ENCODE peak calls at places on chromosome 17, in nine cellular contexts. O is tibial nerve, T is RWPE2, P is OCI-LY7, F is transverse colon, U is cardiac fibroblast, I is thoracic aorta, L is hepatocyte, Q is BJ. X is an unnamed sample.

GRCh38 chr17:13410214-13410613 is 191.5 kb downstream of the HS3ST3A1 start:
- DNase-seq in O (no peak), Q (no peak), I (no peak), U (no peak), F (no peak), T (no peak), L (no peak), P (no peak), X (no peak)

GRCh38 chr17:39757931-39758873 is 20.5 kb downstream of the GRB7 start:
- DNase-seq in L (no peak), I (no peak), U (no peak), O (no peak), P (peak), T (no peak), F (peak), Q (no peak), X (no peak)

GRCh38 chr17:6868579-6868978 is 37.0 kb upstream of the TEKT1 start:
- DNase-seq in T (no peak), L (peak), Q (no peak), U (no peak), O (no peak), P (no peak), F (no peak), I (no peak), X (no peak)

GRCh38 chr17:79042421-79043190 is 18.6 kb downstream of the C1QTNF1 start:
- DNase-seq in F (peak), O (peak), L (no peak), P (peak), Q (no peak), I (no peak), T (no peak), U (peak), X (no peak)

GRCh38 chr17:82366749-82367148 is 4.8 kb upstream of the UTS2R start:
- DNase-seq in L (no peak), F (peak), U (no peak), P (no peak), Q (no peak), I (no peak), T (no peak), O (no peak), X (no peak)

GRCh38 chr17:78258323-78259229 is 27.1 kb downstream of the TMEM235 start:
- DNase-seq in Q (no peak), P (peak), T (peak), U (peak), O (no peak), F (no peak), I (no peak), L (peak), X (no peak)

GRCh38 chr17:1769826-1770477 is 8.1 kb downstream of the SERPINF1 start:
- DNase-seq in Q (no peak), L (peak), F (no peak), P (no peak), O (no peak), U (no peak), I (no peak), T (peak), X (no peak)

GRCh38 chr17:14672830-14673229 is 371.9 kb downstream of the HS3ST3B1 start:
- DNase-seq in O (no peak), L (peak), P (no peak), T (no peak), I (no peak), F (no peak), Q (peak), U (peak), X (no peak)

DNA sequence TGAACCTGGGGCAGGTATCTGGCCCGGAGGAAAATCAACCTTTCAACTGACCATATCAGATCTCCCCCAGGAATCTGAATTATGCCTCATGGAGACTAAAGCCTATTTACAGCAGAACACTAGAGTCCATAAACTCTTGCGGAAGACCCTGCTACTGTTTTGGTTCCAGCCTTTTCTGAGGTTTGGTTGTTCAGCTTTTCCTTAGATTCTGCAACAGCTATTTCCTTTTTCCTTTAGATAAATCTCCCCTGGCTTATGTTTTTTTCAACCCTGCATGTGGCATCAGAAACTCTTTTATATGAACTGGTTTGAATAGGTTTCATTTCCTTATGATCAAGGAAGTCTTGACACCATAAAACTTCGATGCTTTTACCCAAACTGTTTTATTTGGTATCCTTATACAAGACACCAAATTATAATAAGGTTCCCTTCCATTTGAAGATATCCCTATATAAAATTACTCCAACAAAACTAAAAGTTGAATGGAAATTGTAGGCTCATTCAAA is 13.1 kb downstream of the SPOP start:
- DNase-seq in P (peak), T (no peak), F (no peak), U (no peak), I (no peak), L (no peak), O (no peak), Q (no peak), X (no peak)
- TF ChIP-seq CTCF in P (no peak), T (no peak), F (no peak), U (no peak), I (no peak), L (no peak), O (no peak), Q (no peak), X (no peak)

GRCh38 chr17:9577402-9577709 is 914 bp downstream of the CFAP52 start:
- DNase-seq in Q (no peak), P (peak), O (no peak), T (no peak), I (no peak), F (no peak), L (no peak), U (no peak), X (no peak)
- H3K4me3 ChIP-seq in Q (no peak), P (no peak), O (no peak), T (no peak), I (peak), F (no peak), L (no peak), U (no peak), X (no peak)

DNA sequence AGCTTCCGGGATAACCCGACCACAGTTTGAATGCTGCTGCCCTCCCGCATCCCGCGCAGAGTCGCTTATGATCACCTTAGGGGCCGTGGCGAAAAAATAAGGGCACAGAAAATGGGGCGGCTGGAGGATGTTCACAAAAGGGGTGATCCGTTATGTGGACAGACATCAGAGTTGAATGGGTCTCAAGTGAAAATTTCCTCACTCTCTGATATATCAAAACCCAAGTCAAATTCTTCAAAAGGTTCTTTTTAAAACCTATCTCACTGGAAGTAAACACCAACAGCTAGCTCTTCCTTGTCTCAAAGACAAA is 400 bp upstream of the CEP112 start:
- DNase-seq in L (no peak), T (no peak), U (no peak), Q (no peak), F (no peak), P (no peak), I (peak), O (no peak), X (no peak)
- TF ChIP-seq CTCF in L (no peak), T (no peak), U (no peak), Q (no peak), F (no peak), P (no peak), I (no peak), O (no peak), X (no peak)

DNA sequence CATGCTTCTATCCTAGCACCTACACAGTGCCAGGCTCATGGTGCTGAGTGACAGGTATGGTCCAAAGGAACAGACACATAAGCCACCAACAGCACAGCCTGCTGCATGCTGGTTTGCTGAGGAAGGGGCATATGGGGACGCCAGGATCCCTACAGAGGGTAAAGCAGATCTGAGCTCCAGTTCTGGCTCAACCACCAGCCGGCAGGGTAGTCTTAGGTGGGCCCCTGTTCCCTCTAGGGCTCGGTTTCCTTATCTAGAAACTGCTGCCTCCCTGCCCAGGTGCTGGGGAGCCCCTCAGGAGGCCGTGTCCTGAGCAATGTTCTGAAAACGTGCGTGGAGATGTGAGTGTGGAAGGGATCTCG is 24.2 kb upstream of the MRPS23 start:
- DNase-seq in Q (no peak), I (no peak), T (no peak), P (no peak), L (no peak), F (no peak), U (no peak), O (no peak), X (no peak)
- H3K4me3 ChIP-seq in Q (no peak), I (peak), T (no peak), P (no peak), L (no peak), F (no peak), U (no peak), O (peak), X (no peak)

GRCh38 chr17:33712120-33712519 is 419.0 kb upstream of the ASIC2 start:
- DNase-seq in T (no peak), L (no peak), P (no peak), I (no peak), U (no peak), O (no peak), F (no peak), Q (no peak), X (no peak)
- TF ChIP-seq CTCF in T (no peak), L (no peak), P (peak), I (no peak), U (no peak), O (no peak), F (no peak), Q (no peak), X (peak)

DNA sequence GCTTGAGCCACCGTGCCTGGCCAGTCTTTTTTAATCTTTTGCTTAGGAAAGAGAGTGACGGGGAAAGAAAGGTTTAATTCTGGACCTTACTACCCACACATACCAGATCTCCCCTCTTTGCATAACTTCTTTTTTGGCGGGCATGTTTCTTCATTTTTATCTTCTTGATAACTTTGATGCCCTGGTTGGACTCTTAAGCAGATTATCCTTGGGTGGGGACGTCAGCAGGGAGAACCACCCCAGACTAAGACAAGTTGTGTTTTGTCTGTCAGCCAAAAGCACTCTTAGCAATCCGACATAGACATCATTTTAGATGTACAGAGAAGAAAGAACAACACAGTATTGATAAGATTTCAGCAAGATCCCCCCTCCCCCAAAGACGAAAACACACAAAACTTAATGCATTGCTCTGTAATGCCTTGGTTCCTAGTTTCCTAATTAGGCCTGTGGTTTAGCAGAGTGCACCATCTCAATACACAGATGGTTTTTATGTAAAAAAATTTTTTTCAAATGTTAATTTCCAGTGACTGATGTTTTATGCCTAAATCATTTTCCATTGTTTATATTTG is 99.9 kb downstream of the MSI2 start:
- DNase-seq in P (peak), I (no peak), L (no peak), U (no peak), Q (no peak), O (no peak), F (no peak), T (no peak), X (no peak)
- H3K4me3 ChIP-seq in P (peak), I (peak), L (no peak), U (no peak), Q (no peak), O (no peak), F (no peak), T (no peak), X (no peak)